ENCODE peak calls at places on chromosomes 13 and 19, in eight cellular contexts. F, C, M, J, U, I, K and B are unnamed samples.

GRCh38 chr19:19444694-19445155 is 39.2 kb downstream of the GATAD2A start:
- DNase-seq in F (no peak), C (no peak), M (no peak), J (no peak), U (peak), I (peak), K (no peak), B (no peak)

GRCh38 chr19:35135389-35135909 is 590 bp upstream of the LGI4 start:
- DNase-seq in F (peak), C (peak), M (peak), J (peak), U (peak), I (peak), K (peak), B (peak)

GRCh38 chr13:20702530-20702929 is 969 bp upstream of the IL17D start:
- DNase-seq in F (no peak), C (no peak), M (no peak), J (no peak), U (no peak), I (no peak), K (peak), B (no peak)

GRCh38 chr13:98466634-98467236 is 110.2 kb downstream of the STK24 start:
- DNase-seq in F (peak), C (peak), M (no peak), J (peak), U (peak), I (no peak), K (no peak), B (no peak)

GRCh38 chr19:34504809-34505291 is 23.3 kb downstream of the WTIP start:
- DNase-seq in F (no peak), C (no peak), M (no peak), J (no peak), U (no peak), I (no peak), K (no peak), B (peak)

GRCh38 chr19:45874620-45874966 is 10.5 kb downstream of the FOXA3 start:
- DNase-seq in F (no peak), C (no peak), M (no peak), J (no peak), U (no peak), I (no peak), K (no peak), B (no peak)

GRCh38 chr13:47901451-47901850 is 99.6 kb downstream of the SUCLA2 start:
- DNase-seq in F (peak), C (no peak), M (no peak), J (peak), U (peak), I (no peak), K (no peak), B (no peak)

GRCh38 chr19:39502640-39503417 is 4.1 kb downstream of the DLL3 start:
- DNase-seq in F (no peak), C (no peak), M (no peak), J (peak), U (peak), I (peak), K (peak), B (peak)

GRCh38 chr19:45098521-45099464 is 5.8 kb downstream of the PPP1R37 start:
- DNase-seq in F (no peak), C (no peak), M (peak), J (no peak), U (peak), I (peak), K (no peak), B (no peak)

GRCh38 chr19:52690395-52691214 is 44.2 kb downstream of the ZNF611 start:
- DNase-seq in F (peak), C (peak), M (peak), J (peak), U (peak), I (peak), K (peak), B (peak)

GRCh38 chr19:53019684-53020083 is 6.0 kb downstream of the ERVV-1 start:
- DNase-seq in F (no peak), C (peak), M (peak), J (peak), U (no peak), I (no peak), K (no peak), B (no peak)

GRCh38 chr19:53102701-53103140 is 501 bp downstream of the ZNF160 start:
- DNase-seq in F (peak), C (peak), M (no peak), J (peak), U (peak), I (peak), K (peak), B (peak)

GRCh38 chr19:1245884-1246816 is 2.2 kb upstream of the MIDN start:
- DNase-seq in F (no peak), C (no peak), M (peak), J (peak), U (no peak), I (peak), K (no peak), B (no peak)

GRCh38 chr19:35710784-35711723 is 6.7 kb downstream of the ZBTB32 start:
- DNase-seq in F (no peak), C (no peak), M (no peak), J (no peak), U (no peak), I (no peak), K (no peak), B (peak)

GRCh38 chr13:30142502-30143211 is 164.7 kb downstream of the KATNAL1 start:
- DNase-seq in F (peak), C (no peak), M (peak), J (no peak), U (peak), I (no peak), K (no peak), B (no peak)

GRCh38 chr13:29918845-29919244 is 68.4 kb upstream of the UBL3 start:
- DNase-seq in F (peak), C (no peak), M (peak), J (no peak), U (peak), I (peak), K (no peak), B (no peak)

GRCh38 chr19:49632576-49632975 is 7.4 kb downstream of the RRAS start:
- DNase-seq in F (no peak), C (no peak), M (no peak), J (no peak), U (no peak), I (no peak), K (no peak), B (no peak)

GRCh38 chr13:33611016-33611805 is 206.7 kb upstream of the RFC3 start:
- DNase-seq in F (peak), C (no peak), M (peak), J (no peak), U (peak), I (peak), K (no peak), B (no peak)

GRCh38 chr19:55622242-55622969 is 2.0 kb downstream of the ZNF784 start:
- DNase-seq in F (no peak), C (no peak), M (no peak), J (no peak), U (no peak), I (no peak), K (no peak), B (no peak)

GRCh38 chr19:13833330-13834265 is 38.4 kb downstream of the ZSWIM4 start:
- DNase-seq in F (peak), C (peak), M (peak), J (peak), U (peak), I (peak), K (peak), B (peak)

GRCh38 chr13:96179309-96179708 is 89.4 kb downstream of the HS6ST3 start:
- DNase-seq in F (no peak), C (no peak), M (no peak), J (no peak), U (no peak), I (no peak), K (no peak), B (no peak)

GRCh38 chr19:29785360-29785759 is 26.4 kb upstream of the CCNE1 start:
- DNase-seq in F (no peak), C (no peak), M (no peak), J (no peak), U (no peak), I (no peak), K (no peak), B (no peak)

GRCh38 chr19:29329460-29330134 is 116.6 kb upstream of the UQCRFS1 start:
- DNase-seq in F (no peak), C (peak), M (no peak), J (peak), U (no peak), I (no peak), K (no peak), B (peak)

GRCh38 chr13:35279500-35279899 is 197.0 kb downstream of the MAB21L1 start:
- DNase-seq in F (no peak), C (no peak), M (no peak), J (no peak), U (no peak), I (no peak), K (no peak), B (no peak)

GRCh38 chr13:100798739-100799361 is 124.3 kb upstream of the TMTC4 start:
- DNase-seq in F (no peak), C (no peak), M (no peak), J (no peak), U (no peak), I (no peak), K (no peak), B (no peak)

GRCh38 chr13:22243519-22244197 is 572.8 kb downstream of the FGF9 start:
- DNase-seq in F (no peak), C (no peak), M (no peak), J (no peak), U (no peak), I (peak), K (no peak), B (no peak)

GRCh38 chr13:89375839-89376238 is 1704.7 kb downstream of the SLITRK5 start:
- DNase-seq in F (peak), C (no peak), M (no peak), J (no peak), U (peak), I (no peak), K (no peak), B (no peak)

GRCh38 chr19:40423938-40424337 is 1.9 kb downstream of the SERTAD1 start:
- DNase-seq in F (no peak), C (no peak), M (no peak), J (no peak), U (no peak), I (no peak), K (no peak), B (no peak)

GRCh38 chr13:41061914-41062837 is 867 bp downstream of the WBP4 start:
- DNase-seq in F (peak), C (no peak), M (no peak), J (peak), U (peak), I (no peak), K (no peak), B (no peak)

GRCh38 chr19:54696766-54697165 is 27.5 kb upstream of the KIR3DL3 start:
- DNase-seq in F (no peak), C (no peak), M (no peak), J (no peak), U (no peak), I (no peak), K (no peak), B (no peak)

GRCh38 chr13:80586356-80586755 is 245.4 kb upstream of the SPRY2 start:
- DNase-seq in F (no peak), C (no peak), M (no peak), J (no peak), U (peak), I (no peak), K (no peak), B (no peak)

GRCh38 chr13:108194435-108194936 is 20.9 kb downstream of the LIG4 start:
- DNase-seq in F (no peak), C (no peak), M (no peak), J (no peak), U (no peak), I (no peak), K (no peak), B (no peak)

GRCh38 chr13:24680258-24680920 is at the start of gene ATP12A:
- DNase-seq in F (no peak), C (no peak), M (peak), J (peak), U (no peak), I (peak), K (peak), B (peak)

GRCh38 chr19:11027381-11027780 is 61.9 kb upstream of the LDLR start:
- DNase-seq in F (no peak), C (no peak), M (no peak), J (no peak), U (no peak), I (no peak), K (no peak), B (no peak)

GRCh38 chr19:51354103-51354741 is 12.0 kb downstream of the ETFB start:
- DNase-seq in F (peak), C (no peak), M (no peak), J (no peak), U (no peak), I (no peak), K (no peak), B (no peak)

GRCh38 chr19:6971366-6971765 is 49.9 kb downstream of the MBD3L2B start:
- DNase-seq in F (no peak), C (no peak), M (no peak), J (no peak), U (no peak), I (no peak), K (no peak), B (no peak)

GRCh38 chr19:45828523-45828922 is 13.4 kb upstream of the RSPH6A start:
- DNase-seq in F (no peak), C (no peak), M (no peak), J (no peak), U (no peak), I (no peak), K (no peak), B (no peak)

GRCh38 chr13:103788061-103788652 is 721.9 kb upstream of the SLC10A2 start:
- DNase-seq in F (peak), C (no peak), M (no peak), J (peak), U (no peak), I (no peak), K (no peak), B (no peak)

GRCh38 chr13:49608932-49609331 is 19.4 kb upstream of the ARL11 start:
- DNase-seq in F (no peak), C (no peak), M (no peak), J (no peak), U (no peak), I (no peak), K (no peak), B (no peak)

GRCh38 chr19:4057913-4058695 is 8.6 kb downstream of the ZBTB7A start:
- DNase-seq in F (peak), C (peak), M (peak), J (no peak), U (peak), I (peak), K (no peak), B (no peak)
- TF ChIP-seq CTCF in F (peak), C (no peak), M (no peak), J (peak), U (peak), I (no peak), K (no peak), B (no peak)

DNA sequence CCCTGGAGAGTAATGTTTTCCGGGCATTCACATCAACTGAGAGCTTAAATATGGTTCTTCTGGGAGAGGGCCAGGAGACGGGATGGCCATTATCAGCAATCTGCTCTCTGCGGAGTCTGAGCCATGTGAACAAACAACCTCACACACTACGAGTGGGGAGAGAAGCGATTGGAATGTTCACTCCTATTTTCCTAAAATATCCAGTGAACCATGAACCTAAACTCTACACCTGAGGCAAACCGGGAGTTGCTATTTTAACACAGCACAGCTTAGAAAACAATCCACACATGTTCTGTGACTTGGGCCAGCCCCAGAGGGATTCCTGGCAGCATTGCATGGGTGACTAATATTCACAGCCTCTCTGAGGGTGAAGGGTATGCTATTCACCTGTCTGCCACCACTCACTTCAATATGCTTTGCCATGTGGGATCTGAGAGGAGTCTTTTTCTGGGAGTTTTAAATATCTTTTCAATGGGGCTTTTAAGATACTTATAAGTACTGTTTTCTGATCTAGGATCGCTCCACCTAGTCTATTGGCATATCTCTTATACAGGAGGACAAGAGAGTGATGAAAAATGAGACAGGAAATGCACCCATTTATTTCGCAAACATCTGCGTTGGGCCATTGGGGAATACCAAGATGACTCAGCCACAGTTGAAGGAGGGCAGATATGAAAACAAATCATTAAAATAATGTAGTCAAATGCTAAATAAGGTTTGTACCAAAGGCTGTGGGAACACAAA is 72.6 kb upstream of the SERP2 start:
- DNase-seq in F (peak), C (no peak), M (peak), J (peak), U (peak), I (peak), K (peak), B (peak)
- TF ChIP-seq CTCF in F (no peak), C (no peak), M (peak), J (no peak), U (no peak), I (no peak), K (no peak), B (no peak)

GRCh38 chr19:57888494-57889231 is at the start of gene ZNF814:
- DNase-seq in F (peak), C (peak), M (peak), J (peak), U (peak), I (peak), K (peak), B (peak)
- TF ChIP-seq CTCF in F (peak), C (peak), M (peak), J (peak), U (no peak), I (no peak), K (peak), B (peak)

GRCh38 chr19:18160792-18161690 is 8.1 kb downstream of the PIK3R2 start:
- DNase-seq in F (no peak), C (peak), M (peak), J (peak), U (peak), I (peak), K (peak), B (peak)
- TF ChIP-seq CTCF in F (peak), C (peak), M (peak), J (peak), U (peak), I (no peak), K (peak), B (peak)

GRCh38 chr13:109481046-109481445 is 305.3 kb downstream of the IRS2 start:
- DNase-seq in F (peak), C (no peak), M (no peak), J (no peak), U (peak), I (no peak), K (no peak), B (no peak)

GRCh38 chr13:109479534-109479933 is 306.8 kb downstream of the IRS2 start:
- DNase-seq in F (no peak), C (no peak), M (no peak), J (no peak), U (no peak), I (no peak), K (no peak), B (no peak)

GRCh38 chr13:109483369-109483768 is 303.0 kb downstream of the IRS2 start:
- DNase-seq in F (peak), C (no peak), M (no peak), J (no peak), U (peak), I (no peak), K (no peak), B (no peak)

GRCh38 chr13:109476001-109476400 is 310.4 kb downstream of the IRS2 start:
- DNase-seq in F (no peak), C (no peak), M (no peak), J (no peak), U (no peak), I (no peak), K (no peak), B (no peak)

GRCh38 chr13:109479991-109480696 is 306.2 kb downstream of the IRS2 start:
- DNase-seq in F (peak), C (no peak), M (peak), J (peak), U (peak), I (peak), K (no peak), B (no peak)
- TF ChIP-seq CTCF in F (no peak), C (no peak), M (no peak), J (no peak), U (no peak), I (no peak), K (no peak), B (no peak)

GRCh38 chr13:78997902-78998654 is 339.1 kb upstream of the OBI1 start:
- DNase-seq in F (no peak), C (no peak), M (no peak), J (no peak), U (no peak), I (no peak), K (peak), B (no peak)
- TF ChIP-seq CTCF in F (no peak), C (no peak), M (no peak), J (no peak), U (no peak), I (no peak), K (no peak), B (no peak)

DNA sequence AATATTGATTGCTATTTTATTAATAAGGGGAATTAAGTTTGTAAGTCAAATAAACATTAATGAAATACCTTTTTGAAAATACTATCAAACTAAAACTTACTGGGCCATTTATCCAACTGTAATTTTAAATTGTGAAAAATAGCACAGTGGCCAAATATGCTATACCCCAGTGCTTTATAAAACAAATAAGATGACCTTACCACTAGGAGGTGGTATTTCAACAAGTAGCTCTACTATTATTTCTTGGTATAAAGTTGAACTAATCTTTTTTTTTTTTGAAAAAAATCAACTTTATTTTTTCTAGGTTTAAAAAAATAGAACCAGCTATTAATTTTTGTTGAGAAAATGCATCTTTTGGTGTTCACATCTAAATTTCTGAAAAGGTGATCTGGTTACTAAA is 14.7 kb downstream of the LACC1 start:
- DNase-seq in F (no peak), C (no peak), M (no peak), J (no peak), U (no peak), I (no peak), K (no peak), B (no peak)
- TF ChIP-seq CTCF in F (peak), C (peak), M (no peak), J (peak), U (peak), I (no peak), K (peak), B (no peak)

GRCh38 chr19:15436826-15437110 is 13.0 kb downstream of the WIZ start:
- DNase-seq in F (no peak), C (no peak), M (no peak), J (no peak), U (no peak), I (no peak), K (no peak), B (no peak)

GRCh38 chr19:15436012-15436825 is 13.5 kb downstream of the WIZ start:
- DNase-seq in F (no peak), C (no peak), M (no peak), J (no peak), U (no peak), I (no peak), K (no peak), B (no peak)

GRCh38 chr19:15438124-15438496 is 11.6 kb downstream of the WIZ start:
- DNase-seq in F (no peak), C (no peak), M (no peak), J (no peak), U (no peak), I (no peak), K (no peak), B (no peak)

GRCh38 chr19:15438577-15438976 is 11.2 kb downstream of the WIZ start:
- DNase-seq in F (no peak), C (no peak), M (no peak), J (no peak), U (no peak), I (no peak), K (no peak), B (no peak)

GRCh38 chr19:15437355-15438123 is 12.2 kb downstream of the WIZ start:
- DNase-seq in F (no peak), C (no peak), M (no peak), J (no peak), U (peak), I (peak), K (no peak), B (no peak)
- TF ChIP-seq CTCF in F (peak), C (no peak), M (peak), J (no peak), U (no peak), I (peak), K (no peak), B (no peak)